ENCODE peak calls at places on chromosome 20, in four cellular contexts. K, X, Q and O are unnamed samples. For H3K36me3, the result is how much of the 10 kb centered on the place peaks cover.

GRCh38 chr20:10079964-10080363 is 45.2 kb downstream of the ANKEF1 start:
- DNase-seq in K (no peak), X (peak), Q (no peak), O (peak)

GRCh38 chr20:50321797-50322480 is 131.3 kb downstream of the CEBPB start:
- DNase-seq in K (peak), X (peak), Q (no peak), O (no peak)

GRCh38 chr20:2206957-2207769 is 88.6 kb upstream of the TGM3 start:
- DNase-seq in K (peak), X (peak), Q (peak), O (peak)

GRCh38 chr20:11728937-11729336 is 188.8 kb upstream of the BTBD3 start:
- DNase-seq in K (no peak), X (no peak), Q (no peak), O (no peak)

GRCh38 chr20:59748555-59749292 is 144.4 kb downstream of the PHACTR3 start:
- DNase-seq in K (no peak), X (peak), Q (no peak), O (no peak)

GRCh38 chr20:56274156-56274555 is 25.6 kb downstream of the MC3R start:
- DNase-seq in K (no peak), X (no peak), Q (no peak), O (no peak)

GRCh38 chr20:7935027-7935551 is 5.2 kb downstream of the HAO1 start:
- DNase-seq in K (no peak), X (no peak), Q (no peak), O (no peak)

GRCh38 chr20:22489614-22490286 is 94.6 kb downstream of the FOXA2 start:
- DNase-seq in K (no peak), X (no peak), Q (no peak), O (no peak)

GRCh38 chr20:44843863-44844262 is 33.5 kb upstream of the RIMS4 start:
- DNase-seq in K (no peak), X (no peak), Q (no peak), O (no peak)

GRCh38 chr20:32458061-32458836 is 100.1 kb downstream of the ASXL1 start:
- DNase-seq in K (no peak), X (no peak), Q (no peak), O (no peak)

GRCh38 chr20:40268321-40269075 is 420.5 kb downstream of the MAFB start:
- DNase-seq in K (no peak), X (no peak), Q (no peak), O (no peak)

GRCh38 chr20:41334452-41335421 is 5.9 kb upstream of the LPIN3 start:
- DNase-seq in K (no peak), X (no peak), Q (no peak), O (no peak)

GRCh38 chr20:21513881-21514540 is at the start of gene NKX2-2:
- DNase-seq in K (no peak), X (peak), Q (no peak), O (peak)

GRCh38 chr20:8808180-8808535 is 260.7 kb upstream of the PLCB4 start:
- DNase-seq in K (no peak), X (no peak), Q (no peak), O (no peak)

GRCh38 chr20:11993886-11994466 is 76.3 kb downstream of the BTBD3 start:
- DNase-seq in K (no peak), X (no peak), Q (no peak), O (peak)

GRCh38 chr20:58225490-58226200 is 2.8 kb downstream of the ANKRD60 start:
- DNase-seq in K (no peak), X (no peak), Q (no peak), O (no peak)

GRCh38 chr20:11180186-11180585 is 506.4 kb upstream of the JAG1 start:
- DNase-seq in K (no peak), X (no peak), Q (no peak), O (no peak)

GRCh38 chr20:23193985-23194384 is 107.9 kb upstream of the CD93 start:
- DNase-seq in K (no peak), X (no peak), Q (no peak), O (no peak)

GRCh38 chr20:17803765-17804164 is 104.0 kb downstream of the BANF2 start:
- DNase-seq in K (no peak), X (no peak), Q (no peak), O (no peak)

GRCh38 chr20:20367681-20368413 is at the start of gene INSM1:
- DNase-seq in K (no peak), X (no peak), Q (no peak), O (peak)

GRCh38 chr20:56483970-56484369 is 15.5 kb downstream of the RTF2 start:
- DNase-seq in K (no peak), X (no peak), Q (no peak), O (no peak)

GRCh38 chr20:50762045-50762422 is 30.7 kb downstream of the PARD6B start:
- DNase-seq in K (peak), X (no peak), Q (no peak), O (no peak)

GRCh38 chr20:32606107-32606506 is 21.0 kb upstream of the NOL4L start:
- DNase-seq in K (no peak), X (no peak), Q (no peak), O (no peak)

GRCh38 chr20:52975024-52975732 is 3.0 kb downstream of the TSHZ2 start:
- DNase-seq in K (no peak), X (peak), Q (no peak), O (no peak)

GRCh38 chr20:45320948-45321595 is 13.0 kb upstream of the MATN4 start:
- DNase-seq in K (peak), X (no peak), Q (no peak), O (no peak)

GRCh38 chr20:13111249-13111911 is 102.6 kb downstream of the SPTLC3 start:
- DNase-seq in K (no peak), X (no peak), Q (no peak), O (no peak)

GRCh38 chr20:53804920-53805894 is 211.6 kb upstream of the ZNF217 start:
- DNase-seq in K (no peak), X (no peak), Q (no peak), O (no peak)

GRCh38 chr20:19945732-19946670 is 71.2 kb upstream of the NAA20 start:
- DNase-seq in K (no peak), X (no peak), Q (no peak), O (no peak)

GRCh38 chr20:45469336-45470261 is at the start of gene WFDC2:
- DNase-seq in K (peak), X (no peak), Q (no peak), O (no peak)

GRCh38 chr20:45967551-45968080 is 4.4 kb downstream of the ZNF335 start:
- DNase-seq in K (peak), X (no peak), Q (no peak), O (no peak)

GRCh38 chr20:9344080-9344920 is 170.1 kb upstream of the LAMP5 start:
- DNase-seq in K (no peak), X (peak), Q (no peak), O (peak)

GRCh38 chr20:14334306-14334930 is 3.0 kb downstream of the FLRT3 start:
- DNase-seq in K (no peak), X (peak), Q (no peak), O (peak)

GRCh38 chr20:4457566-4458543 is 263.9 kb upstream of the PRND start:
- DNase-seq in K (no peak), X (no peak), Q (peak), O (no peak)

GRCh38 chr20:50540620-50541605 is 30.7 kb downstream of the PTPN1 start:
- DNase-seq in K (no peak), X (peak), Q (peak), O (no peak)

GRCh38 chr20:38421915-38422314 is 13.2 kb downstream of the SNHG17 start:
- DNase-seq in K (no peak), X (no peak), Q (no peak), O (no peak)

GRCh38 chr20:38426498-38426897 is 8.6 kb downstream of the SNHG17 start:
- DNase-seq in K (no peak), X (no peak), Q (no peak), O (no peak)

GRCh38 chr20:38424404-38424803 is 10.7 kb downstream of the SNHG17 start:
- DNase-seq in K (no peak), X (no peak), Q (no peak), O (no peak)

GRCh38 chr20:38426006-38426405 is 9.1 kb downstream of the SNHG17 start:
- DNase-seq in K (no peak), X (peak), Q (no peak), O (peak)

DNA sequence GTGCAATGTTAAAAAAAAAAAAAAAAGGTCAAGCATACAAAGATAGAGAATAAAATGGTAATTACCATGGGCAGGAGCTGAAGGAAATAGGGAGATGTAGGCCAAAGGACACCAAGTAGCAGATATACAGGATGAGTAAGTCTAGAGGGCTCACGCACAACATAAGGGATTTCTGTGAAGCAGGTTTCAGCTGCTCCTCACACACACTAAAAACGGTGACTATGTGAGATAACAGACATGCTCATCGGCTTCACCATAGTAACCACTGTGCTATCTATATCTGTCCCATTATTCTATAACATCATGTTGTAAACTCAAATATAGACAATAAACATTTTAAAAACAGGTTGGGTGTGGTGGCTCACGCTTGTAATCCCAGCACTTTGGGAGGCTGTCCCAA is 11.6 kb downstream of the SNHG17 start:
- DNase-seq in K (no peak), X (no peak), Q (no peak), O (no peak)
- H3K36me3 ChIP-seq in K (half or more), X (half or more), Q (half or more), O (half or more)

GRCh38 chr20:36820073-36820472 is 46.5 kb upstream of the DSN1 start:
- DNase-seq in K (no peak), X (no peak), Q (no peak), O (no peak)
- H3K36me3 ChIP-seq in K (under half), X (under half), Q (under half), O (under half)

GRCh38 chr20:34295284-34295683 is 7.9 kb downstream of the AHCY start:
- DNase-seq in K (no peak), X (no peak), Q (no peak), O (no peak)
- H3K36me3 ChIP-seq in K (under half), X (under half), Q (under half), O (half or more)

GRCh38 chr20:63592661-63593060 is 18.6 kb upstream of the HELZ2 start:
- DNase-seq in K (no peak), X (no peak), Q (no peak), O (no peak)

GRCh38 chr20:63596423-63596822 is 22.4 kb upstream of the HELZ2 start:
- DNase-seq in K (no peak), X (no peak), Q (no peak), O (no peak)

GRCh38 chr20:63594043-63594561 is 20.1 kb upstream of the HELZ2 start:
- DNase-seq in K (no peak), X (peak), Q (no peak), O (no peak)

GRCh38 chr20:63597651-63598478 is 23.8 kb upstream of the HELZ2 start:
- DNase-seq in K (no peak), X (no peak), Q (no peak), O (no peak)

DNA sequence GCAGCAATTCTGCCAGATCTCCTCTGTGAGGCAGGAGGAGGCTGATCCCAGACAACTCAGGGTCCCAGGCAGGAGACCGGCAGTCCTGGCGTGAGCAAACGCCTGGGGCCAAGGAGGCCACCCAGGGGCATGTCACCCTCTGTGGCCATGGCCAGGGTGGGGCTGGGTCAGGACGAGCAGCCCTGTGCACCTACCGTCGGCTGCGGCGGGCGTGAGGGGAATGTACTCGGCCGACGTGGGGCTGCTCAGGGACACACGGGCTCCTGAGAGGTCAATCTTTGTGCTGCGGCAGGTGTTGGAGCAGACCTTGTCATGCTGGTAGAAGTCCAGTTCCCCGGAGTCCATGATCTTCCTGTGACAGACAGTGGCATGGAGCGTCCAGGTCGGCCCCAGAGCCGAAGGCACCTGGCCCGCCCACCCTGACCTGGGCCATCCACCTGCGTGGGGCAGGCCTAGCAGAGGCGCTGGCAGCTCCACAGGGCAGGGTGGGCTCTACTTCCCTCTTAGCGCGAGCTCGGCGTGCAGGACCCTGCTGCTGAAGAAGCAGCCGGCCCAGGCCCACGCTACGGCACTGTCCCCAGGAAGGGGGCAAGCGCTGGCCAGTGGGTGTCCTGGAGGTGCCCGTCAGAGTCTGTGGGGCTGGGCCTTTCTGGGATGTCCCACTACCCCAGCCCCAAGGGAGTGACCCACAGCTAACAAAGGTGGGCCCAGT is 21.5 kb upstream of the HELZ2 start:
- DNase-seq in K (no peak), X (no peak), Q (no peak), O (no peak)
- H3K36me3 ChIP-seq in K (half or more), X (under half), Q (under half), O (under half)

DNA sequence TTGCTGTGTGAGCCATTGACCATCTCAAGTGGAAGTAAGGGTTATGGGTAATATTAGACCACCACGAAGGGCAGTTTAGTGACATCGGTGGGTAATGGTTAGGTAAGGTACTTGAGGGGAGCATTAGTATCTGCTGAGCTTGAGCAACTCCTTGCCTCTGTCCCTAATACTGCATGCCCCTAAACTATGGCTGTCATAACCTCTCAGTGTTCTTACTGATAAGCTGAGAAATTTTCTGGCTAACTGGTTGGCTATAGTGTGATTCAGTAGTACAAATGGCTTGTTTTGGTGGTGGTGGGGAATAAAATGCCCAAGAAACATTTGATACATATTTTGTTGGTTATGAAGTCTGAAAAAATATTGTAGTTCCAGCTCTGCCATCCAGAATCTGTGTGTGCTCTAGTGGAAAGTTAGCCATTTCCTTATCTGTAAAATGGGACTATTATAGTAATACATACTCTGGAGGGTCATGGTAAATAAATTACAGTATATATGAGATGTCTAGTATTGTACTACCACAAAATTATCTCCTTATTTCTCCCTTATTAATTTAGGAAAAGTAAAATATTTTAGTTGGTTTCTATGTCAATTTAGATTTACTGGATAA is 113.1 kb downstream of the NCOA3 start:
- DNase-seq in K (no peak), X (no peak), Q (no peak), O (no peak)
- H3K36me3 ChIP-seq in K (under half), X (under half), Q (under half), O (under half)

GRCh38 chr20:35023624-35024023 is 68.0 kb downstream of the MYH7B start:
- DNase-seq in K (no peak), X (no peak), Q (no peak), O (no peak)

GRCh38 chr20:35021831-35022230 is 66.2 kb downstream of the MYH7B start:
- DNase-seq in K (no peak), X (no peak), Q (no peak), O (no peak)

GRCh38 chr20:35018578-35019371 is 63.1 kb downstream of the MYH7B start:
- DNase-seq in K (no peak), X (no peak), Q (no peak), O (no peak)

GRCh38 chr20:35020108-35021031 is 64.7 kb downstream of the MYH7B start:
- DNase-seq in K (no peak), X (no peak), Q (no peak), O (no peak)

GRCh38 chr20:35021063-35021462 is 65.4 kb downstream of the MYH7B start:
- DNase-seq in K (no peak), X (peak), Q (no peak), O (no peak)
- H3K36me3 ChIP-seq in K (half or more), X (under half), Q (under half), O (under half)

GRCh38 chr20:47187450-47188195 is 168.9 kb downstream of the ZMYND8 start:
- DNase-seq in K (no peak), X (no peak), Q (no peak), O (no peak)
- H3K36me3 ChIP-seq in K (under half), X (under half), Q (under half), O (under half)

GRCh38 chr20:63205896-63206295 is 10.0 kb downstream of the YTHDF1 start:
- DNase-seq in K (no peak), X (no peak), Q (no peak), O (no peak)
- H3K36me3 ChIP-seq in K (half or more), X (half or more), Q (half or more), O (half or more)